ENCODE peak calls at places on chromosomes 3 and 15, in eight cellular contexts. One of them, this sample, is unnamed.

GRCh38 chr3:111782943-111783342 is 76.1 kb upstream of the PHLDB2 start:
- DNase-seq in K562: no peak
- DNase-seq in WTC11: no peak
- DNase-seq in heart left ventricle: no peak
- DNase-seq in Peyer's patch: no peak
- DNase-seq in AG09309: no peak
- DNase-seq in fibroblast of mammary gland: no peak
- DNase-seq in choroid plexus epithelial cell: no peak
- DNase-seq in this sample: no peak

GRCh38 chr3:128805771-128806170 is 73.6 kb upstream of the ACAD9 start:
- DNase-seq in K562: no peak
- DNase-seq in WTC11: no peak
- DNase-seq in heart left ventricle: no peak
- DNase-seq in Peyer's patch: no peak
- DNase-seq in AG09309: no peak
- DNase-seq in fibroblast of mammary gland: peak; percentile 61
- DNase-seq in choroid plexus epithelial cell: no peak
- DNase-seq in this sample: no peak

GRCh38 chr3:156509209-156510174 is 45.4 kb downstream of the SSR3 start:
- DNase-seq in K562: peak; percentile 63
- DNase-seq in WTC11: no peak
- DNase-seq in heart left ventricle: no peak
- DNase-seq in Peyer's patch: no peak
- DNase-seq in AG09309: peak; percentile 29
- DNase-seq in fibroblast of mammary gland: peak; percentile 78
- DNase-seq in choroid plexus epithelial cell: peak; percentile 83
- DNase-seq in this sample: peak; percentile 24

GRCh38 chr15:69032006-69032405 is 17.5 kb downstream of the NOX5 start:
- DNase-seq in K562: no peak
- DNase-seq in WTC11: no peak
- DNase-seq in heart left ventricle: no peak
- DNase-seq in Peyer's patch: no peak
- DNase-seq in AG09309: no peak
- DNase-seq in fibroblast of mammary gland: no peak
- DNase-seq in choroid plexus epithelial cell: no peak
- DNase-seq in this sample: no peak

GRCh38 chr15:29093696-29094343 is 175.8 kb downstream of the NSMCE3 start:
- DNase-seq in K562: no peak
- DNase-seq in WTC11: no peak
- DNase-seq in heart left ventricle: no peak
- DNase-seq in Peyer's patch: no peak
- DNase-seq in AG09309: no peak
- DNase-seq in fibroblast of mammary gland: no peak
- DNase-seq in choroid plexus epithelial cell: no peak
- DNase-seq in this sample: no peak

GRCh38 chr3:115615001-115615447 is 8.3 kb upstream of the GAP43 start:
- DNase-seq in K562: no peak
- DNase-seq in WTC11: no peak
- DNase-seq in heart left ventricle: no peak
- DNase-seq in Peyer's patch: no peak
- DNase-seq in AG09309: no peak
- DNase-seq in fibroblast of mammary gland: peak; percentile 2
- DNase-seq in choroid plexus epithelial cell: peak; percentile 74
- DNase-seq in this sample: no peak

GRCh38 chr3:143826296-143826695 is 22.0 kb downstream of the SLC9A9 start:
- DNase-seq in K562: no peak
- DNase-seq in WTC11: no peak
- DNase-seq in heart left ventricle: no peak
- DNase-seq in Peyer's patch: no peak
- DNase-seq in AG09309: no peak
- DNase-seq in fibroblast of mammary gland: no peak
- DNase-seq in choroid plexus epithelial cell: peak; percentile 38
- DNase-seq in this sample: no peak

GRCh38 chr3:126469479-126469878 is 6.2 kb downstream of the ZXDC start:
- DNase-seq in K562: no peak
- DNase-seq in WTC11: no peak
- DNase-seq in heart left ventricle: no peak
- DNase-seq in Peyer's patch: peak; percentile 42
- DNase-seq in AG09309: no peak
- DNase-seq in fibroblast of mammary gland: no peak
- DNase-seq in choroid plexus epithelial cell: no peak
- DNase-seq in this sample: no peak

GRCh38 chr3:72031581-72031980 is 246.6 kb upstream of the PROK2 start:
- DNase-seq in K562: no peak
- DNase-seq in WTC11: no peak
- DNase-seq in heart left ventricle: no peak
- DNase-seq in Peyer's patch: no peak
- DNase-seq in AG09309: peak; percentile 61
- DNase-seq in fibroblast of mammary gland: peak; percentile 91
- DNase-seq in choroid plexus epithelial cell: peak; percentile 30
- DNase-seq in this sample: no peak

GRCh38 chr15:71629147-71629760 is 181.1 kb upstream of the NR2E3 start:
- DNase-seq in K562: no peak
- DNase-seq in WTC11: no peak
- DNase-seq in heart left ventricle: no peak
- DNase-seq in Peyer's patch: no peak
- DNase-seq in AG09309: no peak
- DNase-seq in fibroblast of mammary gland: no peak
- DNase-seq in choroid plexus epithelial cell: no peak
- DNase-seq in this sample: no peak

GRCh38 chr3:51354172-51354571 is 30.9 kb upstream of the MANF start:
- DNase-seq in K562: no peak
- DNase-seq in WTC11: no peak
- DNase-seq in heart left ventricle: no peak
- DNase-seq in Peyer's patch: no peak
- DNase-seq in AG09309: no peak
- DNase-seq in fibroblast of mammary gland: no peak
- DNase-seq in choroid plexus epithelial cell: no peak
- DNase-seq in this sample: no peak

GRCh38 chr3:113266738-113267137 is 55.4 kb downstream of the BOC start:
- DNase-seq in K562: no peak
- DNase-seq in WTC11: no peak
- DNase-seq in heart left ventricle: no peak
- DNase-seq in Peyer's patch: no peak
- DNase-seq in AG09309: no peak
- DNase-seq in fibroblast of mammary gland: no peak
- DNase-seq in choroid plexus epithelial cell: no peak
- DNase-seq in this sample: no peak

GRCh38 chr3:46087871-46088270 is 60.6 kb upstream of the XCR1 start:
- DNase-seq in K562: no peak
- DNase-seq in WTC11: no peak
- DNase-seq in heart left ventricle: no peak
- DNase-seq in Peyer's patch: peak; percentile 71
- DNase-seq in AG09309: no peak
- DNase-seq in fibroblast of mammary gland: peak; percentile 61
- DNase-seq in choroid plexus epithelial cell: peak; percentile 85
- DNase-seq in this sample: no peak

GRCh38 chr15:92449476-92449875 is 55.8 kb downstream of the ST8SIA2 start:
- DNase-seq in K562: no peak
- DNase-seq in WTC11: no peak
- DNase-seq in heart left ventricle: no peak
- DNase-seq in Peyer's patch: no peak
- DNase-seq in AG09309: peak; percentile 32
- DNase-seq in fibroblast of mammary gland: peak; percentile 66
- DNase-seq in choroid plexus epithelial cell: peak; percentile 4
- DNase-seq in this sample: no peak

GRCh38 chr3:193297421-193297820 is 56.4 kb downstream of the PLAAT1 start:
- DNase-seq in K562: no peak
- DNase-seq in WTC11: no peak
- DNase-seq in heart left ventricle: no peak
- DNase-seq in Peyer's patch: no peak
- DNase-seq in AG09309: no peak
- DNase-seq in fibroblast of mammary gland: no peak
- DNase-seq in choroid plexus epithelial cell: no peak
- DNase-seq in this sample: no peak

GRCh38 chr15:75966073-75966472 is 46.2 kb downstream of the NRG4 start:
- DNase-seq in K562: no peak
- DNase-seq in WTC11: no peak
- DNase-seq in heart left ventricle: no peak
- DNase-seq in Peyer's patch: no peak
- DNase-seq in AG09309: no peak
- DNase-seq in fibroblast of mammary gland: peak; percentile 72
- DNase-seq in choroid plexus epithelial cell: peak; percentile 87
- DNase-seq in this sample: peak; percentile 19

GRCh38 chr3:188860147-188860546 is 311.6 kb upstream of the TPRG1 start:
- DNase-seq in K562: no peak
- DNase-seq in WTC11: no peak
- DNase-seq in heart left ventricle: no peak
- DNase-seq in Peyer's patch: no peak
- DNase-seq in AG09309: no peak
- DNase-seq in fibroblast of mammary gland: peak; percentile 49
- DNase-seq in choroid plexus epithelial cell: peak; percentile 32
- DNase-seq in this sample: no peak

DNA sequence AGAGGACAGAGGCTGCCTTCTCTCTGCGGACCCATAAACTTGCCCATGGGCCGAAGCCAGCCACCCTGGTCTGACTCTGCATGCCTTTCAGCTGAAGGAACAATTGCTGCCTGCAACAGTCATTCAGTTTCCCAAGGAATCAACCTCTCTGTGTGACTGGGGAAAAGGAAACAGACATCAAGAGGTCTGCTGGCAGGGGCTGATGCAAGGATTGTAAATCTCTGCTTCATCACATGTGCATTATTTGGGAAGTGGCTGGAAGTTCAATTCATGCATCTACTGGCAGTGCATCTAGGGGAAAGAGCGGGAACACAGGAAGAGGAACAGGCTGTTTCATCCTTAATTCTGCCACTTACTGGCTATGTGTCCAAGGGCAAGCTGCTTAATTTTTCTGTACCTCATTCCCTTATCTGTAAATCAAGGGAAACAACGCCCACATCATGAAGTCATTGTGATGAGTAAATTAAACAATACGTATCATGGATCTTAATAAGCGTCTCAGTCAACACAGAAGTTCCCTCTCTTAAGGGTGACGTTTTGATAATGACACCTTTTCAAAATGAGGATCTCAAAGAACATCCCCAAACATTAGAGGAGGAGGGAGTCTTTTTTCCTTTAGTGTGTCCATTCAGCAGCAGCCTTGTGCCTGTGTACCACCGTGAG is 17.4 kb upstream of the ADPGK start:
- DNase-seq in K562: no peak
- DNase-seq in WTC11: no peak
- DNase-seq in heart left ventricle: no peak
- DNase-seq in Peyer's patch: no peak
- DNase-seq in AG09309: no peak
- DNase-seq in fibroblast of mammary gland: peak; percentile 34
- DNase-seq in choroid plexus epithelial cell: peak; percentile 30
- DNase-seq in this sample: no peak
- TF ChIP-seq CTCF in K562: no peak
- TF ChIP-seq CTCF in WTC11: no peak
- TF ChIP-seq CTCF in heart left ventricle: no peak
- TF ChIP-seq CTCF in Peyer's patch: no peak
- TF ChIP-seq CTCF in AG09309: no peak
- TF ChIP-seq CTCF in fibroblast of mammary gland: no peak
- TF ChIP-seq CTCF in choroid plexus epithelial cell: no peak
- TF ChIP-seq CTCF in this sample: no peak

GRCh38 chr15:56524915-56525314 is 60.0 kb upstream of the MNS1 start:
- DNase-seq in K562: no peak
- DNase-seq in WTC11: no peak
- DNase-seq in heart left ventricle: no peak
- DNase-seq in Peyer's patch: no peak
- DNase-seq in AG09309: no peak
- DNase-seq in fibroblast of mammary gland: peak; percentile 62
- DNase-seq in choroid plexus epithelial cell: peak; percentile 67
- DNase-seq in this sample: no peak
- TF ChIP-seq CTCF in K562: no peak
- TF ChIP-seq CTCF in WTC11: no peak
- TF ChIP-seq CTCF in heart left ventricle: no peak
- TF ChIP-seq CTCF in Peyer's patch: no peak
- TF ChIP-seq CTCF in AG09309: no peak
- TF ChIP-seq CTCF in fibroblast of mammary gland: no peak
- TF ChIP-seq CTCF in choroid plexus epithelial cell: no peak
- TF ChIP-seq CTCF in this sample: no peak

DNA sequence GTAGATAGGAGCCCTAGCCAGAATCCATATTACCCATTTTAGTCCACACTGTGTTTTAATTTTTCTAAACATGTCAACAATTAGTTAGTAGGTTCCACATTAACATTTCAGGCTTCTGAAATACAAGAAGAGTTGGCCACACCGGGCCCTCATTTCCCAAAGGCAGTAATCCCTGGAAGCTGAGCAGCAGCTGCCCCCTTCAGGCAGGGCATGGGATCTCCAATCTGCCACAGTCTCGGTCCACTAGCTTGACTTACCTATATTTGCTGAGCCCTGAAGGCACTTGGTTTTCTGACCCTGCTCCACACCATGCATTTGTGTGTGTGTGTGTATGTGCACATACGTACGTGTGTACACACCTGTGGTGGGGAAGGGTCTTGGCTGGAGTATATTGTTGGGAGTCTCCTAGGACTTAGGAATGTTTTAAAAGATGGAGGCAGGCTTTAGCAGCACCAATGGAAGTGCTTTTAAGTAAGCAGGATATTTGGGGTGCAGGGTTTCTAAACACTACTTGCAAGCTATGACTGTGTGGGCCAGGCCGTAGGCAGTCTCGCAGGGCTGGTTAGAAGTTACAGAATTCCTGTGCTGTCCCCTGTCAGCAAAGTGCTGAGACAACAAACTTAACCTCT is 71.2 kb upstream of the SOX14 start:
- DNase-seq in K562: peak; percentile 13
- DNase-seq in WTC11: peak; percentile 80
- DNase-seq in heart left ventricle: no peak
- DNase-seq in Peyer's patch: no peak
- DNase-seq in AG09309: no peak
- DNase-seq in fibroblast of mammary gland: peak; percentile 1
- DNase-seq in choroid plexus epithelial cell: no peak
- DNase-seq in this sample: no peak
- TF ChIP-seq CTCF in K562: peak; percentile 41
- TF ChIP-seq CTCF in WTC11: peak; percentile 70
- TF ChIP-seq CTCF in heart left ventricle: no peak
- TF ChIP-seq CTCF in Peyer's patch: no peak
- TF ChIP-seq CTCF in AG09309: no peak
- TF ChIP-seq CTCF in fibroblast of mammary gland: peak; percentile 27
- TF ChIP-seq CTCF in choroid plexus epithelial cell: no peak
- TF ChIP-seq CTCF in this sample: no peak

DNA sequence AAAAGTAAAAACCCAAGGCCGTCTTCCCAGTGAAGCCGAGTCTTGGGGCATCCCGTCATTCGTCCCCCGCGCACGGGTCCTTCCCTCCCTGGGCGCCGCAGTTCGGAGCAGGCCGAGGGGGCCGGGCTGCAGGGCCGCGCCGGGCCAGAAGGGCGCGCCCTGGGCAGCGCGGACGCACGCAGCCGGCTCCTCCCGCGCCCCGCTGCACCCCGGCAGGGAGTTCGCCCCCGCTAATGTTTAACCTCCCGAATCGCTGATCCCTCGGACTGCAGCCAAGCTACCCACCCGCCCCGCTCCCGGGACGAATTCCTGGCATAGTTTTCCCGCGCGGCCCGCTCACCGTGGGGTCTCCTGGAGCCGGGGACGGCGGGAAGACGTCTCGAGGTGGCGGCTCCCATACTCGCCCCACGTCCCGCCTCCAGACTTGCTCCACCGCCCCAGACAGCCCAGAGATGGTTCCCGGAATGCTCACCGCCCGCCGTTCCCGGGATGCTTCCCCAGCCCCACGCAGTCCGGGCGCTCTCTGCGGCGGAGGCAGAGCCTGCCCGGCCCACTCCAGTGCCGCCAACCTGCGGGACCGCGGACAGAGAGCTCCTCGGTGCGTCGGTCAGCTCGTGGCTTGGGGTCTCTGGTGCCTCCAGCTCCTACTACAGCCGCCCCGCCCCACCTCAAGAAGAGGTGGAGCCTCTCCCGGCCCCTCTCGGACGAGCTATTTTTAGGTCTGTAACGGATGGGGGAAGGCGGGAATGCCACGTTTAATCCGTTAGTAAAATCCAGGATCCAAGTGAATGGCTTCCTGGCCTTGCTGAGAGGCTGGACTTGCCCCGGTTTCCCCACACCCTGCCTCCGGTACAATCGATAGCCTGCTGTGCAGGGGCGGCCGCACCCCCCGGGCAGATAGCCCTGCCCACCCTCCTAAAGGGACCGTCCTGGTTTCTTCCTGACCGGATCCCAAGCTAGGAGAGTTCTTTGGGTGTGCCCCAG is at the start of gene DZIP1L:
- DNase-seq in K562: peak; percentile 60
- DNase-seq in WTC11: peak; percentile 68
- DNase-seq in heart left ventricle: peak; percentile 69
- DNase-seq in Peyer's patch: peak; percentile 54
- DNase-seq in AG09309: no peak
- DNase-seq in fibroblast of mammary gland: peak; percentile 68
- DNase-seq in choroid plexus epithelial cell: peak; percentile 64
- DNase-seq in this sample: peak; percentile 38
- TF ChIP-seq CTCF in K562: peak; percentile 39
- TF ChIP-seq CTCF in WTC11: peak; percentile 21
- TF ChIP-seq CTCF in heart left ventricle: peak; percentile 71
- TF ChIP-seq CTCF in Peyer's patch: peak; percentile 46
- TF ChIP-seq CTCF in AG09309: peak; percentile 2
- TF ChIP-seq CTCF in fibroblast of mammary gland: no peak
- TF ChIP-seq CTCF in choroid plexus epithelial cell: peak; percentile 18
- TF ChIP-seq CTCF in this sample: peak; percentile 11